ENCODE peak calls at places on chromosome 21, in five cellular contexts. B, Z, G, I and N are unnamed samples.

GRCh38 chr21:46111857-46112730 is 14.2 kb downstream of the COL6A2 start:
- DNase-seq in I (peak; percentile 21), G (peak; percentile 4), Z (peak; percentile 17), B (no peak), N (peak; percentile 39)

GRCh38 chr21:46226146-46226545 is 2.4 kb downstream of the LSS start:
- DNase-seq in I (no peak), G (no peak), B (no peak), Z (no peak), N (no peak)

GRCh38 chr21:44353200-44353970 is at the start of gene TRPM2:
- DNase-seq in G (peak; percentile 35), Z (peak; percentile 75), I (peak; percentile 58), B (no peak), N (no peak)

GRCh38 chr21:35614412-35614901 is 445.9 kb downstream of the SETD4 start:
- DNase-seq in Z (no peak), G (no peak), I (no peak), B (no peak), N (no peak)

GRCh38 chr21:46307625-46308024 is 16.0 kb downstream of the C21orf58 start:
- DNase-seq in G (no peak), Z (no peak), B (no peak), I (no peak), N (no peak)

GRCh38 chr21:16082038-16082816 is 352.4 kb downstream of the USP25 start:
- DNase-seq in Z (no peak), G (no peak), B (no peak), I (no peak), N (no peak)

GRCh38 chr21:46153259-46154154 is 1.9 kb downstream of the FTCD start:
- DNase-seq in G (peak; percentile 73), B (peak; percentile 54), Z (peak; percentile 60), I (peak; percentile 59), N (peak; percentile 66)

GRCh38 chr21:15221799-15222386 is 157.1 kb upstream of the NRIP1 start:
- DNase-seq in B (peak; percentile 92), I (peak; percentile 41), Z (peak; percentile 89), G (peak; percentile 15), N (no peak)

GRCh38 chr21:44423312-44423821 is 31.9 kb upstream of the LRRC3 start:
- DNase-seq in B (no peak), Z (no peak), G (no peak), I (peak; percentile 11), N (no peak)

GRCh38 chr21:16709866-16710550 is 802.8 kb upstream of the CXADR start:
- DNase-seq in G (no peak), I (peak; percentile 20), Z (no peak), B (peak; percentile 16), N (no peak)

GRCh38 chr21:43758132-43758619 is 17.9 kb downstream of the CSTB start:
- DNase-seq in I (no peak), Z (peak; percentile 64), B (no peak), G (no peak), N (no peak)

GRCh38 chr21:45377866-45378257 is 27.1 kb upstream of the COL18A1 start:
- DNase-seq in G (no peak), B (no peak), Z (no peak), I (no peak), N (no peak)

GRCh38 chr21:14741237-14741636 is 195.1 kb upstream of the SAMSN1 start:
- DNase-seq in B (no peak), I (no peak), Z (peak; percentile 53), G (peak; percentile 48), N (no peak)

GRCh38 chr21:43988506-43989230 is 23.4 kb upstream of the TRAPPC10 start:
- DNase-seq in B (no peak), Z (no peak), G (no peak), I (no peak), N (no peak)

GRCh38 chr21:43801006-43801783 is 11.8 kb downstream of the RRP1 start:
- DNase-seq in I (no peak), B (no peak), G (no peak), Z (no peak), N (no peak)

GRCh38 chr21:44301961-44302406 is 2.1 kb downstream of the PFKL start:
- DNase-seq in G (peak; percentile 62), I (no peak), B (peak; percentile 16), Z (no peak), N (no peak)

GRCh38 chr21:42120056-42120903 is 49.2 kb downstream of the UMODL1 start:
- DNase-seq in G (no peak), B (peak; percentile 83), Z (no peak), I (no peak), N (no peak)

GRCh38 chr21:42118901-42119300 is 47.8 kb downstream of the UMODL1 start:
- DNase-seq in I (no peak), Z (no peak), G (no peak), B (no peak), N (no peak)

GRCh38 chr21:42117229-42118048 is 46.3 kb downstream of the UMODL1 start:
- DNase-seq in Z (peak; percentile 72), G (peak; percentile 83), B (peak; percentile 38), I (peak; percentile 75), N (peak; percentile 82)

GRCh38 chr21:42120904-42121535 is 49.9 kb downstream of the UMODL1 start:
- DNase-seq in I (no peak), G (no peak), B (no peak), Z (no peak), N (no peak)

DNA sequence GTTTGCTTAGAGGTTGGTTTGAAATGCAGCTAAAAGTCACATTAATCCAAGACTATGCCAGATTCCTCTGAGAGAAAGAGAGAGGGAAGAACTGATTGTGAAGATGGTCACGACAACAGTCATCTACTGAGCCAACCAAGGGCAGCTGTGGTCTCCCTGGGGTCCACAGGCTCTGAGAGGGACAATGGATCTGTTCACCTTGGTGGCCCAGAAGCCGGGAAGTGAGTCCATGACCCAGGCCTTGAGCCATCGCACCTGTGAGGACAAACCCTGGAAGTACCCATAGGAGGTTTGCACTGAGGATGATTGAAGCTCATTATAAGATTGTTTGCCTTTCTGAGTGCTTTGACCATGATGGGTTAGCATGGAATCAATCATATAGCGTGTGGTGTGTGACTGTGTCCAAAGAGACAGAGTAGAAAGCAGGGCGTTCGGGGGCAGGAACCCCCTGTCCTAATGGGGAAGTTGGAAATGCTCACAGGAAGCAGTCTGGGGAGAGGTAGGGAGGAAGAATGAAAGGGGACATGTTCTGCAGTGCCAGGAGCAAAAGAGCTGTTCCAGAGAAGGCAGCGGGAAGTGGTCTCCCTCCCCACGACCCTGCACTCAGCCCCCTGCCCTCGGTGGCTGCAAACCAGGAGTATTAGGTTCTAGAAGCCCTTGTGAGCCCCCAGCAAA is 47.1 kb downstream of the UMODL1 start:
- DNase-seq in I (no peak), Z (no peak), G (no peak), B (no peak), N (no peak)
- H3K4me3 ChIP-seq in I (no peak overlapping the region), Z (no peak overlapping the region), G (no peak overlapping the region), B (no peak overlapping the region), N (no peak overlapping the region)

GRCh38 chr21:36989699-36990507 is 16.6 kb upstream of the RIPPLY3 start:
- DNase-seq in G (peak; percentile 97), B (peak; percentile 80), I (peak; percentile 96), Z (peak; percentile 94), N (peak; percentile 89)
- TF ChIP-seq POLR2A in G (peak; percentile 68), B (peak; percentile 75), I (no peak), Z (peak; percentile 56), N (peak; percentile 27)

GRCh38 chr21:38914071-38914491 is 108.4 kb downstream of the ETS2 start:
- DNase-seq in I (no peak), B (no peak), G (no peak), Z (peak; percentile 10), N (no peak)

GRCh38 chr21:38912355-38912619 is 106.6 kb downstream of the ETS2 start:
- DNase-seq in Z (no peak), B (no peak), G (no peak), I (no peak), N (peak; percentile 22)

GRCh38 chr21:38913120-38913975 is 107.6 kb downstream of the ETS2 start:
- DNase-seq in B (no peak), Z (peak; percentile 87), I (peak; percentile 65), G (peak; percentile 89), N (peak; percentile 20)

GRCh38 chr21:38911523-38912354 is 106.0 kb downstream of the ETS2 start:
- DNase-seq in G (peak; percentile 27), I (no peak), B (no peak), Z (peak; percentile 19), N (peak; percentile 77)

GRCh38 chr21:38912789-38913119 is 107.0 kb downstream of the ETS2 start:
- DNase-seq in Z (no peak), G (no peak), B (no peak), I (no peak), N (no peak)
- TF ChIP-seq CTCF in Z (no peak), G (no peak), B (no peak), I (no peak), N (no peak)

GRCh38 chr21:32391755-32392154 is 1.1 kb downstream of the URB1 start:
- DNase-seq in B (no peak), Z (no peak), I (no peak), G (no peak), N (no peak)

GRCh38 chr21:32392880-32393676 is at the start of gene URB1:
- DNase-seq in G (peak; percentile 94), Z (peak; percentile 90), B (peak; percentile 75), I (peak; percentile 94), N (peak; percentile 99)

GRCh38 chr21:32393677-32394001 is 827 bp upstream of the URB1 start:
- DNase-seq in Z (no peak), B (no peak), I (no peak), G (no peak), N (no peak)

GRCh38 chr21:32389337-32390015 is 3.3 kb downstream of the URB1 start:
- DNase-seq in I (no peak), G (no peak), B (no peak), Z (no peak), N (no peak)

GRCh38 chr21:32392299-32392879 is 423 bp downstream of the URB1 start:
- DNase-seq in B (no peak), G (no peak), Z (no peak), I (no peak), N (no peak)
- H3K4me3 ChIP-seq in B (peak overlapping the region; percentile 88), G (peak overlapping the region; percentile 73), Z (peak overlapping the region; percentile 68), I (peak overlapping the region; percentile 83), N (peak overlapping the region; percentile 94)

GRCh38 chr21:26842976-26843911 is 2.0 kb downstream of the ADAMTS1 start:
- DNase-seq in G (peak; percentile 97), B (no peak), I (peak; percentile 93), Z (peak; percentile 89), N (peak; percentile 61)
- TF ChIP-seq POLR2A in G (peak; percentile 46), B (no peak), I (no peak), Z (no peak), N (no peak)

DNA sequence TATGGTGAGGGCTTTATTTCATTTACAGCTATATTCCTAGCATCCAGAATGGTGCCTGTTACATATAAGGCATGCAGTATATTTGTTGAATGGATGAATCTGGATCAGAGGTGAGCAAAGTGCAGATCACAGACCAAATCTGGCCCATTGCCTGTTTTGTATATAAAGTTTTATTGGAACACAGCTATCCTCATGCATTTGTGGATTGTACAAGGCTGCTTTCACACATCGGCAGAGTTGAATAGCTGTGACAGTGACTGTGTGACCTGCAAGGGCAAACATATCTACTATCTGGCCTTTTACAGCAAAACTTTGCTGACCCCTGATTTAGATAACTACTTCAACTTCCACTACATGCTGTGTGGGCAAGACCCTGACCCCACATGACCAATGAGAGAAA is 54.0 kb upstream of the MRPS6 start:
- DNase-seq in I (no peak), B (no peak), G (no peak), Z (no peak), N (no peak)
- TF ChIP-seq CTCF in I (no peak), B (no peak), G (no peak), Z (no peak), N (no peak)